ENCODE peak calls at places on chromosomes 11 and 22, in five cellular contexts. P is GM12891; Z is stimulated activated CD8-positive, alpha-beta memory T cell treated with anti-CD3 and anti-CD28 coated beads, Interleukin-15, amount 100 ng/mL, for 24 hours; K is activated CD4-positive, alpha-beta T cell treated with anti-CD3 and anti-CD28 coated beads, Interleukin-2, amount 50 U/mL, for 4 hours; S is M059J. V is an unnamed sample.

GRCh38 chr11:34204396-34205279 is 99.2 kb downstream of the NAT10 start:
- DNase-seq in Z (no peak), K (no peak), P (no peak), S (peak; percentile 92), V (no peak)

GRCh38 chr11:125679397-125679796 is 1.2 kb downstream of the ACRV1 start:
- DNase-seq in P (no peak), Z (no peak), S (no peak), K (no peak), V (no peak)

GRCh38 chr22:37627545-37627944 is 11.9 kb upstream of the SH3BP1 start:
- DNase-seq in K (peak; percentile 35), P (no peak), S (no peak), Z (no peak), V (no peak)

GRCh38 chr11:65646921-65647701 is 9.2 kb downstream of the SIPA1 start:
- DNase-seq in S (no peak), P (no peak), K (no peak), Z (no peak), V (peak; percentile 40)

GRCh38 chr11:64134963-64135362 is 30.9 kb downstream of the MACROD1 start:
- DNase-seq in S (no peak), Z (no peak), K (no peak), P (no peak), V (no peak)

GRCh38 chr11:57659669-57660068 is 2.1 kb downstream of the CLP1 start:
- DNase-seq in S (no peak), P (no peak), K (no peak), Z (no peak), V (no peak)

GRCh38 chr11:26994579-26995210 is 783 bp downstream of the FIBIN start:
- DNase-seq in Z (no peak), K (no peak), P (no peak), S (no peak), V (no peak)

GRCh38 chr22:48577014-48577690 is 1250.5 kb downstream of the BRD1 start:
- DNase-seq in K (no peak), S (no peak), Z (no peak), P (no peak), V (no peak)

GRCh38 chr11:1224491-1225385 is 1.9 kb downstream of the MUC5B start:
- DNase-seq in S (no peak), K (no peak), P (no peak), Z (no peak), V (no peak)

GRCh38 chr22:23478175-23478574 is 101.9 kb downstream of the IGLL1 start:
- DNase-seq in Z (no peak), S (peak; percentile 35), K (no peak), P (no peak), V (no peak)

GRCh38 chr22:45216133-45217003 is 24.3 kb downstream of the KIAA0930 start:
- DNase-seq in S (no peak), P (no peak), K (no peak), Z (no peak), V (no peak)

GRCh38 chr22:24037851-24038765 is 27.0 kb downstream of the CABIN1 start:
- DNase-seq in K (peak; percentile 11), Z (no peak), P (no peak), S (no peak), V (no peak)

GRCh38 chr11:108069947-108070346 is 51.4 kb upstream of the ACAT1 start:
- DNase-seq in Z (no peak), K (no peak), P (no peak), S (peak; percentile 79), V (no peak)

GRCh38 chr11:21810650-21811049 is 382.2 kb upstream of the ANO5 start:
- DNase-seq in S (no peak), K (no peak), Z (no peak), P (no peak), V (no peak)

GRCh38 chr11:123145220-123145619 is 49.8 kb downstream of the CLMP start:
- DNase-seq in P (no peak), S (peak; percentile 97), Z (no peak), K (no peak), V (no peak)

GRCh38 chr22:21839765-21840140 is 27.7 kb downstream of the MAPK1 start:
- DNase-seq in S (no peak), K (no peak), Z (no peak), P (no peak), V (no peak)

GRCh38 chr11:131486937-131487336 is 116.5 kb downstream of the NTM start:
- DNase-seq in K (no peak), Z (no peak), S (no peak), P (no peak), V (no peak)

GRCh38 chr11:110098645-110099044 is 5.5 kb downstream of the ZC3H12C start:
- DNase-seq in Z (no peak), K (no peak), P (no peak), S (no peak), V (no peak)

GRCh38 chr11:61974766-61975631 is 7.6 kb upstream of the FTH1 start:
- DNase-seq in K (no peak), P (no peak), S (no peak), Z (no peak), V (no peak)

GRCh38 chr11:13207665-13208594 is 69.7 kb upstream of the BMAL1 start:
- DNase-seq in K (no peak), Z (no peak), S (peak; percentile 83), P (no peak), V (no peak)

GRCh38 chr22:35629406-35630234 is 12.5 kb upstream of the MB start:
- DNase-seq in K (peak; percentile 6), S (peak; percentile 98), Z (no peak), P (peak; percentile 31), V (no peak)

V was measured in NCI-H1930.